ENCODE peak calls at places on chromosomes 4 and X, in five cellular contexts. E, T, Z, Q and N are unnamed samples.

GRCh38 chr4:173834151-173834550 is 304.1 kb upstream of the HAND2 start:
- DNase-seq in T (no peak), Q (no peak), E (no peak), Z (no peak), N (peak; percentile 13)

GRCh38 chr4:2352729-2353221 is 65.7 kb downstream of the ZFYVE28 start:
- DNase-seq in T (peak; percentile 38), Z (no peak), Q (no peak), E (no peak), N (no peak)

GRCh38 chr4:48752256-48752655 is 27.8 kb downstream of the FRYL start:
- DNase-seq in Z (no peak), Q (no peak), T (no peak), E (no peak), N (no peak)

GRCh38 chrX:72408885-72409284 is 103.2 kb upstream of the CITED1 start:
- DNase-seq in E (peak; percentile 9), Z (no peak), T (no peak), Q (no peak), N (no peak)

GRCh38 chr4:145821771-145822170 is 116.9 kb downstream of the ZNF827 start:
- DNase-seq in Q (no peak), E (no peak), Z (no peak), T (no peak), N (no peak)

GRCh38 chr4:26074672-26075071 is 160.7 kb downstream of the SMIM20 start:
- DNase-seq in E (peak; percentile 68), Z (no peak), T (no peak), Q (no peak), N (no peak)

GRCh38 chrX:136273986-136274385 is 22.8 kb upstream of the MAP7D3 start:
- DNase-seq in T (no peak), Q (no peak), Z (no peak), E (no peak), N (no peak)

GRCh38 chr4:7434766-7435150 is at the start of gene PSAPL1:
- DNase-seq in Q (peak; percentile 44), Z (no peak), T (no peak), E (no peak), N (peak; percentile 16)

GRCh38 chr4:25343671-25344070 is 31.1 kb downstream of the ZCCHC4 start:
- DNase-seq in E (no peak), Q (no peak), T (no peak), Z (no peak), N (no peak)

GRCh38 chrX:148501121-148502066 is 977 bp downstream of the AFF2 start:
- DNase-seq in Q (no peak), E (no peak), Z (no peak), T (peak; percentile 59), N (no peak)

GRCh38 chr4:185352741-185353140 is 43.0 kb downstream of the LRP2BP start:
- DNase-seq in E (no peak), Q (no peak), T (no peak), Z (no peak), N (no peak)

GRCh38 chrX:76862509-76862908 is 435.0 kb downstream of the MAGEE1 start:
- DNase-seq in Q (no peak), T (no peak), Z (no peak), E (no peak), N (no peak)

GRCh38 chrX:14676431-14676830 is 147.1 kb downstream of the GLRA2 start:
- DNase-seq in T (no peak), Q (no peak), E (no peak), Z (no peak), N (no peak)

GRCh38 chrX:102345916-102346315 is 93.9 kb downstream of the NXF2B start:
- DNase-seq in E (no peak), Q (peak; percentile 45), T (peak; percentile 67), Z (peak; percentile 22), N (no peak)

GRCh38 chrX:23478056-23478455 is 143.4 kb downstream of the PTCHD1 start:
- DNase-seq in T (no peak), Q (no peak), Z (no peak), E (no peak), N (no peak)

GRCh38 chrX:9466115-9466495 is 1.2 kb downstream of the TBL1X start:
- DNase-seq in Q (no peak), E (no peak), Z (no peak), T (peak; percentile 44), N (no peak)

GRCh38 chr4:139469869-139470268 is 15.9 kb downstream of the RAB33B start:
- DNase-seq in Z (no peak), Q (no peak), T (no peak), E (no peak), N (no peak)

GRCh38 chrX:40096395-40097091 is 1.2 kb downstream of the BCOR start:
- DNase-seq in T (no peak), Z (no peak), Q (no peak), E (no peak), N (no peak)

GRCh38 chr4:11765849-11766453 is 337.3 kb upstream of the HS3ST1 start:
- DNase-seq in Q (peak; percentile 18), E (no peak), T (no peak), Z (peak; percentile 15), N (peak; percentile 57)

GRCh38 chr4:57763070-57763469 is 652.9 kb upstream of the IGFBP7 start:
- DNase-seq in Q (no peak), E (no peak), T (no peak), Z (no peak), N (no peak)

GRCh38 chr4:173883821-173884220 is 353.8 kb upstream of the HAND2 start:
- DNase-seq in T (no peak), E (no peak), Q (no peak), Z (no peak), N (no peak)

GRCh38 chrX:136906921-136907510 is 26.5 kb upstream of the RBMX start:
- DNase-seq in Q (no peak), Z (no peak), T (no peak), E (no peak), N (no peak)

GRCh38 chr4:7651461-7651921 is 216.8 kb upstream of the PSAPL1 start:
- DNase-seq in E (no peak), Z (no peak), Q (no peak), T (no peak), N (no peak)

GRCh38 chr4:19194672-19195071 is 1057.0 kb upstream of the SLIT2 start:
- DNase-seq in E (no peak), Q (no peak), Z (no peak), T (no peak), N (no peak)

GRCh38 chr4:44760142-44760898 is 34.0 kb upstream of the GNPDA2 start:
- DNase-seq in T (no peak), E (no peak), Z (peak; percentile 5), Q (peak; percentile 31), N (peak; percentile 19)

GRCh38 chrX:142156567-142156966 is 48.5 kb downstream of the MAGEC2 start:
- DNase-seq in Z (no peak), E (no peak), T (peak; percentile 53), Q (no peak), N (no peak)

GRCh38 chr4:168589154-168589553 is 92.3 kb downstream of the PALLD start:
- DNase-seq in Z (no peak), Q (no peak), E (no peak), T (no peak), N (peak; percentile 94)

GRCh38 chr4:143482753-143483362 is 30.6 kb upstream of the SMARCA5 start:
- DNase-seq in E (no peak), T (no peak), Q (no peak), Z (peak; percentile 2), N (peak; percentile 28)

GRCh38 chrX:49178537-49178936 is 6.8 kb downstream of the PLP2 start:
- DNase-seq in Q (no peak), E (no peak), T (no peak), Z (no peak), N (no peak)

GRCh38 chr4:152458801-152459302 is 77.0 kb downstream of the FBXW7 start:
- DNase-seq in Q (no peak), E (peak; percentile 31), Z (no peak), T (no peak), N (no peak)

GRCh38 chr4:98092833-98093439 is 50.3 kb downstream of the STPG2 start:
- DNase-seq in E (no peak), T (no peak), Q (no peak), Z (no peak), N (peak; percentile 27)

GRCh38 chr4:182916483-182917181 is 554 bp downstream of the DCTD start:
- DNase-seq in Q (no peak), E (no peak), Z (no peak), T (peak; percentile 72), N (no peak)

GRCh38 chr4:146661368-146661767 is 22.7 kb downstream of the POU4F2 start:
- DNase-seq in E (no peak), Q (no peak), T (no peak), Z (no peak), N (no peak)

GRCh38 chr4:47762376-47763266 is 75.2 kb downstream of the CORIN start:
- DNase-seq in E (no peak), Z (no peak), T (no peak), Q (no peak), N (no peak)

GRCh38 chr4:6472387-6473263 is at the start of gene PPP2R2C:
- DNase-seq in E (no peak), T (peak; percentile 59), Z (no peak), Q (peak; percentile 69), N (no peak)

GRCh38 chr4:149409186-149410056 is 406.2 kb downstream of the IQCM start:
- DNase-seq in E (no peak), Z (no peak), Q (no peak), T (no peak), N (peak; percentile 57)

GRCh38 chr4:72340803-72341431 is 228.1 kb downstream of the ADAMTS3 start:
- DNase-seq in E (no peak), T (no peak), Q (no peak), Z (no peak), N (no peak)
- TF ChIP-seq CTCF in E (no peak), T (no peak), Q (no peak), Z (no peak), N (no peak)

DNA sequence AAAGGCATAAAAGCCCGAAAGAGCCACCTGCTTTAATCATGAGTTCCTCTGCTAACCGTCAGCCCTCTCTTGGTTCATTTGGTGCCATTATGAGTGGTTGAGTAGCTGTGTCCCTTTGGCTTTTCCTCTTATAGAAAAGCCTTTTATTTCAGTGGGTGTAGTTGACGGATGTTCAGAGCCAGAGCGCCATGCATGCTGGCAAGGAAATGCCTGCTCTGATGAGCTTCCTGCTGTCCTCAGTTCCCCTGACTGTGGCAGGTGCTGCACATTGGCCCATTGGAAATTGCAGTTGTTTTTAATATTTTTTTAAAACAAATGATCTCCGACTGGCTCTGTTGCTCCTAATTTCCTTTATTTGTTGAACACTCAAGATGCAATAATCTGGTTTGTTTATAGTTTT is 77.3 kb upstream of the LIMCH1 start:
- DNase-seq in Q (no peak), Z (no peak), T (no peak), E (no peak), N (no peak)
- TF ChIP-seq SIN3A in Q (no peak), Z (no peak), T (no peak), E (no peak), N (no peak)

GRCh38 chr4:99859618-99860017 is 34.6 kb downstream of the LAMTOR3 start:
- DNase-seq in T (no peak), E (peak; percentile 32), Q (no peak), Z (no peak), N (no peak)
- TF ChIP-seq CTCF in T (no peak), E (no peak), Q (no peak), Z (no peak), N (no peak)

GRCh38 chr4:80305466-80305865 is 30.1 kb upstream of the CFAP299 start:
- DNase-seq in Q (no peak), E (no peak), Z (no peak), T (no peak), N (no peak)
- TF ChIP-seq SIN3A in Q (no peak), E (no peak), Z (no peak), T (no peak), N (no peak)

GRCh38 chr4:76585270-76585669 is 150.2 kb downstream of the SHROOM3 start:
- DNase-seq in Z (no peak), E (no peak), T (no peak), Q (no peak), N (no peak)
- TF ChIP-seq CTCF in Z (no peak), E (no peak), T (no peak), Q (no peak), N (no peak)